ENCODE peak calls at places on chromosomes 4 and X, in five cellular contexts. J is AG04450, V is WERI-Rb-1, P is IMR-90, O is astrocyte of the spinal cord. C is an unnamed sample.

GRCh38 chrX:155819966-155820491 is 61.1 kb upstream of the VAMP7 start:
- DNase-seq in P (peak; percentile 85), V (peak; percentile 84), O (peak; percentile 82), J (peak; percentile 66), C (peak; percentile 86)

GRCh38 chrX:9370888-9371287 is 94.0 kb upstream of the TBL1X start:
- DNase-seq in P (peak; percentile 12), V (no peak), O (peak; percentile 47), J (no peak), C (peak; percentile 56)

GRCh38 chr4:83010111-83010521 is 507 bp downstream of the LIN54 start:
- DNase-seq in P (peak; percentile 46), O (peak; percentile 44), J (no peak), V (no peak), C (peak; percentile 33)

GRCh38 chr4:109290918-109291317 is 11.5 kb downstream of the COL25A1 start:
- DNase-seq in V (no peak), J (no peak), P (no peak), O (no peak), C (no peak)

GRCh38 chr4:181854142-181854541 is 389.1 kb upstream of the TENM3 start:
- DNase-seq in V (no peak), P (no peak), J (no peak), O (no peak), C (no peak)

GRCh38 chr4:15653864-15654391 is 1.2 kb downstream of the FBXL5 start:
- DNase-seq in O (peak; percentile 64), V (no peak), J (no peak), P (peak; percentile 65), C (peak; percentile 46)

GRCh38 chr4:75179510-75179909 is 246.6 kb downstream of the PARM1 start:
- DNase-seq in J (no peak), P (no peak), V (no peak), O (no peak), C (no peak)

GRCh38 chr4:24802648-24803047 is 7.3 kb downstream of the SOD3 start:
- DNase-seq in O (no peak), P (no peak), J (no peak), V (peak; percentile 67), C (no peak)

GRCh38 chrX:1231850-1232505 is 19.5 kb upstream of the CRLF2 start:
- DNase-seq in P (no peak), V (no peak), J (no peak), O (no peak), C (no peak)

GRCh38 chr4:169342906-169343560 is 72.3 kb upstream of the SH3RF1 start:
- DNase-seq in O (peak; percentile 56), V (no peak), J (no peak), P (peak; percentile 41), C (peak; percentile 53)

GRCh38 chrX:119230850-119231249 is 5.2 kb upstream of the PGRMC1 start:
- DNase-seq in O (no peak), J (no peak), P (no peak), V (no peak), C (no peak)

GRCh38 chrX:112784692-112785091 is 55.9 kb downstream of the AMOT start:
- DNase-seq in O (no peak), V (no peak), J (no peak), P (no peak), C (no peak)

GRCh38 chr4:105426187-105426897 is 47.5 kb downstream of the PPA2 start:
- DNase-seq in V (no peak), P (no peak), O (no peak), J (no peak), C (no peak)
- H3K4me3 ChIP-seq in V (no peak overlapping the region), P (no peak overlapping the region), O (no peak overlapping the region), J (no peak overlapping the region), C (no peak overlapping the region)

GRCh38 chr4:31983677-31984076 is 1263.5 kb downstream of the PCDH7 start:
- DNase-seq in V (no peak), P (no peak), J (no peak), O (no peak), C (no peak)

GRCh38 chr4:31979988-31980387 is 1259.8 kb downstream of the PCDH7 start:
- DNase-seq in P (no peak), J (no peak), V (no peak), O (no peak), C (no peak)

GRCh38 chr4:31983246-31983645 is 1263.1 kb downstream of the PCDH7 start:
- DNase-seq in J (no peak), O (no peak), V (no peak), P (no peak), C (no peak)

DNA sequence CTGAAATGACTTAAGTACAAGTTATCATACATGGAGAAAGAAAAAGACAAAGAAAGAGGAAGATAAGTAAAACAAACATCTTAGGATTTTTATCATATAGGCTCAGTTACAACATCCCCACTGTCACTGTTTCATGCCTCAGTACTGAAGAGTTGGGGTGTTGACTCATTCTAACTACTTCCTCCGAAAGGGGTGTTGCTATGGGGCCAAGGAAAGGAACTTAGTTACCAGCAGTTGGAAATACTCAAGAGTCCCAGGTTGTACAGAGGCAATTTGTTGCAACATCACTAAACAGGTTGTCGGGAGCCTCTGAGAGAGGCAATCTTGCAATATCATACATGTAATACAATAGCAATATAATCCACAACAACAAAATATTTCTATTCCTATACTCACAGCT is 1264.7 kb downstream of the PCDH7 start:
- DNase-seq in P (no peak), J (no peak), V (no peak), O (no peak), C (no peak)
- TF ChIP-seq CTCF in P (no peak), J (no peak), V (no peak), O (no peak), C (no peak)

GRCh38 chrX:153828723-153829548 is 1.4 kb downstream of the PDZD4 start:
- DNase-seq in O (no peak), P (no peak), J (no peak), V (peak; percentile 47), C (peak; percentile 1)
- H3K4me3 ChIP-seq in O (no peak overlapping the region), P (no peak overlapping the region), J (no peak overlapping the region), V (peak overlapping the region; percentile 66), C (no peak overlapping the region)

DNA sequence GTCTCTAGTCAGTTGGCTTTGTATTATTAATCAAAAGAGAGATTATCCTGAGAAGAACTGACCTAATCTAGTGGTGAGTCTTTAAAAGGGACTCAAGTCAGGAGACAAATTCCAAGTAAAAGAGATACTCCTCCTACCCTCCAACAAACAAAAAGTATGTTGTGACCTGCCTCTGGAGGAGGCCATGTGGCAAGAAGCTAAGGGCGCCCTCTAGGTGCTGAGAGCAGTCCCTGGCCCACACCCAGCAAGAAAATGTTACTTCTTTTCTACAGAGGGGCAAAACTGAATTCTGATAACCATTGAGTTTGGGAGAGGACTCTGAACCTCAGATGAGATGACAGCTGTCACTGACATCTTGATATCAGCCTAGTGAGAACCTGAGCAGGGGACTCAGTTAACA is 953.6 kb upstream of the AGA start:
- DNase-seq in J (no peak), O (no peak), V (no peak), P (no peak), C (no peak)
- TF ChIP-seq CTCF in J (no peak), O (no peak), V (peak; percentile 35), P (no peak), C (no peak)

C was measured in AG10803.